ENCODE peak calls at places on chromosomes 13 and 19, in four cellular contexts. B, C, E and A are unnamed samples.
A peak's percentile ranks its signal among the peaks of the same experiment; 100 is the strongest.

GRCh38 chr13:101579291-101579802 is 126.9 kb downstream of the ITGBL1 start:
- DNase-seq in B (no peak), C (no peak), E (no peak), A (no peak)

GRCh38 chr13:80558074-80558473 is 217.1 kb upstream of the SPRY2 start:
- DNase-seq in B (no peak), C (no peak), E (no peak), A (no peak)

GRCh38 chr19:40217921-40218890 is at the start of gene TTC9B:
- DNase-seq in B (no peak), C (no peak), E (peak; percentile 44), A (no peak)

GRCh38 chr19:30349131-30349730 is 23.0 kb upstream of the ZNF536 start:
- DNase-seq in B (no peak), C (no peak), E (no peak), A (peak; percentile 52)

GRCh38 chr13:53010374-53011105 is 18.1 kb upstream of the OLFM4 start:
- DNase-seq in B (no peak), C (no peak), E (no peak), A (no peak)

GRCh38 chr19:18814063-18814462 is 17.7 kb upstream of the UPF1 start:
- DNase-seq in B (no peak), C (no peak), E (no peak), A (no peak)

GRCh38 chr19:12642506-12642905 is 24.0 kb downstream of the MAN2B1 start:
- DNase-seq in B (no peak), C (no peak), E (no peak), A (no peak)

GRCh38 chr19:23525265-23525862 is 130.1 kb upstream of the ZNF91 start:
- DNase-seq in B (no peak), C (no peak), E (no peak), A (no peak)

GRCh38 chr13:100356889-100357288 is 231.7 kb downstream of the GGACT start:
- DNase-seq in B (no peak), C (no peak), E (no peak), A (no peak)

GRCh38 chr13:76672422-76672821 is 213.8 kb downstream of the KCTD12 start:
- DNase-seq in B (no peak), C (no peak), E (no peak), A (no peak)

GRCh38 chr19:28377077-28377476 is 835.9 kb downstream of the UQCRFS1 start:
- DNase-seq in B (no peak), C (no peak), E (no peak), A (no peak)

GRCh38 chr19:6678690-6679109 is 8.7 kb upstream of the TNFSF14 start:
- DNase-seq in B (no peak), C (no peak), E (no peak), A (no peak)

GRCh38 chr13:21009036-21009435 is 52.4 kb downstream of the LATS2 start:
- DNase-seq in B (no peak), C (no peak), E (no peak), A (no peak)

GRCh38 chr19:51798958-51799310 is 4.0 kb downstream of the FPR3 start:
- DNase-seq in B (no peak), C (no peak), E (no peak), A (no peak)

GRCh38 chr13:76783798-76784197 is 102.4 kb downstream of the KCTD12 start:
- DNase-seq in B (no peak), C (no peak), E (no peak), A (no peak)

GRCh38 chr19:6260912-6261636 is 18.7 kb downstream of the MLLT1 start:
- DNase-seq in B (peak; percentile 44), C (no peak), E (peak; percentile 65), A (peak; percentile 43)

GRCh38 chr19:14375582-14376291 is 5.5 kb upstream of the ADGRE5 start:
- DNase-seq in B (peak; percentile 51), C (no peak), E (no peak), A (no peak)

GRCh38 chr19:49916839-49917733 is 11.9 kb upstream of the ATF5 start:
- DNase-seq in B (no peak), C (no peak), E (no peak), A (no peak)

GRCh38 chr13:102569488-102569887 is 27.3 kb upstream of the TPP2 start:
- DNase-seq in B (no peak), C (no peak), E (no peak), A (no peak)

GRCh38 chr19:41588497-41589209 is 12.7 kb downstream of the CEACAM21 start:
- DNase-seq in B (peak; percentile 28), C (no peak), E (no peak), A (no peak)

GRCh38 chr19:49282184-49282583 is 42.8 kb downstream of the SLC6A16 start:
- DNase-seq in B (no peak), C (no peak), E (no peak), A (no peak)

GRCh38 chr13:43838909-43839308 is 40.6 kb downstream of the CCDC122 start:
- DNase-seq in B (no peak), C (no peak), E (no peak), A (no peak)

GRCh38 chr13:28679628-28680027 is 20.7 kb downstream of the POMP start:
- DNase-seq in B (no peak), C (no peak), E (no peak), A (no peak)

GRCh38 chr13:71320452-71320851 is 546.6 kb downstream of the DACH1 start:
- DNase-seq in B (peak; percentile 2), C (no peak), E (peak; percentile 41), A (peak; percentile 20)

GRCh38 chr13:51044023-51044665 is 66.9 kb downstream of the C13orf42 start:
- DNase-seq in B (peak; percentile 7), C (no peak), E (no peak), A (no peak)

GRCh38 chr19:18479964-18480723 is 41.7 kb downstream of the ELL start:
- DNase-seq in B (no peak), C (no peak), E (no peak), A (no peak)

GRCh38 chr19:30369833-30370232 is 2.4 kb upstream of the ZNF536 start:
- DNase-seq in B (no peak), C (no peak), E (no peak), A (no peak)

GRCh38 chr13:50365683-50366391 is 350.6 kb downstream of the KCNRG start:
- DNase-seq in B (peak; percentile 56), C (no peak), E (no peak), A (no peak)

DNA sequence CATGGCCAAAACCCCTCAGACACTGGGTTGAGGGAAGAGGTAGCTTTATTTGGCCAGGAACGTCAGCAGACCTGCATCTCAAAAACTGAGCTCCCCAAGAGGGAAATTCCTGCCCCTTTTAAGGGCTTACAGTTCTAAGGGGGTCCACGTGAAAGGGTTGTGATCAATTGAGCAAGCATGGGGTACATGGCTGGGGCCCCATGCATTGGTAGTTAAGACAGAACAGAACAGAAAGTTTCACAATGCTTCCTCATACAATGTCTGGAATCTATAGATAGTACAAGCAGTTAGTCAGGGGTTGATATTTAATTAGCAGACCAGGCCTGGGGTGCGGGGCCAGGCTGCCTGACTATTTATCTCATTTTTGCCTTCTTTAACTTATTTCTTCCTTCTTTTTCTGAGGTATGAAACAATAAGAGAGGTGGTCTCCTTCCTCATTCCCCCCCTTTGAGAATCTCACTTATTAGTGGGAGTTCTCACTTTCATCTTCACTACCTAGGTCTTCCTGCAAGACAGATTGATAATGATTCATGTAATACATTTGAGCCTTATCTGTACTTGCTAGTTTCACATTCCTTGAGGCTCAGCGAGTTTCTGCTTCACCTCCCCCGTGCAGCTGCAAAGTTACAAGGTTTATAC is 84.8 kb downstream of the SLC25A15 start:
- DNase-seq in B (peak; percentile 13), C (no peak), E (no peak), A (no peak)
- H3K9me3 ChIP-seq in B (peaks cover 32% of the 10 kb centered on the region), C (peaks cover 23% of the 10 kb centered on the region), E (no peaks in the 10 kb centered on the region), A (no peaks in the 10 kb centered on the region)

GRCh38 chr19:58007285-58007684 is 4.7 kb upstream of the ZNF606 start:
- DNase-seq in B (peak; percentile 22), C (no peak), E (peak; percentile 20), A (no peak)

GRCh38 chr19:58010507-58010906 is 7.9 kb upstream of the ZNF606 start:
- DNase-seq in B (no peak), C (no peak), E (no peak), A (no peak)

GRCh38 chr19:58009301-58009665 is 6.7 kb upstream of the ZNF606 start:
- DNase-seq in B (no peak), C (no peak), E (no peak), A (no peak)

DNA sequence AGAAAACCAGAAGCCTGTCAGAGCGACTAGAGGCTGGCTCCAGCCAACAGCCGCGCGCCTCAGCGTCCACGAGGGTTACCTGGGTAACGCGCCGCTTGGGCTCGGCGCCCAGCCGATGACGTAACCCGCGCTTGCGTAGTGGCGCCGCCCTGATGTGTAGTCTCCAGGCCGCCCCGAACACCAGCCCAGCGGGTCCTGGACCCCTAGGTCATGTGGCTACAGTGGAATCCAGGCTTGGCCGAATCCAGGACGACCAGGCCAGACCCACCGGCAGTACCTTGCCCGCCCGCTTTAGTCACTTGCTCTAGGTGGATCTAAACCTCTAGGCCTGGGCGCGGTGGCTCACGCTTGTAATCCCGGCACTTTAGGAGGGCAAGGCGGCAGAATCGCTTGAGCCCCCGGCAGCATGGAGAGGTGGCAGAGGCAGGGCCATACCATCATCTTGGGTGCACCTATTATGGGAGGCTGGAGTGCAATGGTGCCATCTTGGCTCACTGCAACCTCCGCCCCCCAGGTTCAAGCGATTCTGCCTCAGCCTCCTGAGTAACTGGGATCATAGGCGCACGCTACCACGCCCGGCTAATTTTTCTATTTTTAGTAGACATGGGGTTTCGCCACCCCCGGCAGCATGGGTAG is 7.2 kb upstream of the ZNF606 start:
- DNase-seq in B (no peak), C (no peak), E (peak; percentile 96), A (peak; percentile 86)
- H3K4me3 ChIP-seq in B (no peak overlapping the region), C (no peak overlapping the region), E (peak overlapping the region; percentile 76), A (peak overlapping the region; percentile 32)

GRCh38 chr13:47592256-47592655 is 408.8 kb downstream of the SUCLA2 start:
- DNase-seq in B (no peak), C (no peak), E (no peak), A (no peak)
- H3K9me3 ChIP-seq in B (no peaks in the 10 kb centered on the region), C (no peaks in the 10 kb centered on the region), E (no peaks in the 10 kb centered on the region), A (no peaks in the 10 kb centered on the region)

GRCh38 chr19:45600340-45600885 is 1.6 kb downstream of the GPR4 start:
- DNase-seq in B (no peak), C (no peak), E (no peak), A (no peak)

GRCh38 chr19:45599286-45599685 is 2.7 kb downstream of the GPR4 start:
- DNase-seq in B (no peak), C (no peak), E (peak; percentile 35), A (no peak)

GRCh38 chr19:45598267-45599011 is 3.6 kb downstream of the GPR4 start:
- DNase-seq in B (peak; percentile 24), C (no peak), E (no peak), A (no peak)

GRCh38 chr19:45601524-45602522 is at the start of gene GPR4:
- DNase-seq in B (no peak), C (no peak), E (peak; percentile 34), A (no peak)

GRCh38 chr19:45601115-45601514 is 897 bp downstream of the GPR4 start:
- DNase-seq in B (no peak), C (no peak), E (no peak), A (no peak)
- H3K4me3 ChIP-seq in B (no peak overlapping the region), C (no peak overlapping the region), E (no peak overlapping the region), A (no peak overlapping the region)

DNA sequence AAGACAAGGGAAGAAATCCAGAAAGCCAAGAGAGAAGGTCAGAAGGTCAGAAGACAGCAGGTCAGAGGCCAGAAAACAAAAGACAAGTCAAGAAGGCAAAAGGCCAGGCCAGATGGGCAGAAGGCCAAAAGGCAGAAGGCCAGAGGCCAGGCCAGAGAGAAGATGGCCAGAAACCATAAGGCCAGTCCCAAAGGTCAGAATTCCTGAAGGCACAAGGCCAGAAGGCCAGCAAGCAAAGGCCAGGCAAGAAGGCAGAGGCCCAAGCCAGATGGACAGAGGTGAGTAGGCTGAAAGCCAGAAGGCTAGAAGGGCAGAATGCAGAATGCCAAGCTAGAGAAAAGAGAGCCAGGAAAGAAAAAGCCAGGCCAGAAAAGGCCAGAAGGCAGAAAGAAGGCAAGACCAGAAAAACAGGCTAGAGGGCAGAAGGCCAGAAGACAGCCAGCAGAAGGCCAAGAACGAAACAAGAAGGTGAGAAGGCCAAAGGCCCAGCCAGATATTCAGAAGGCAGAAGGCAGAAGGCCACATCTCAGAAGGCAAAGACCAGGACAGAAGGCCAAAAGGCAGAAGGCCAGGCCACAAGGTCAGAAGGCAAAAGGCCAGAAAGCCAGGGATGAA is 186.3 kb downstream of the TUBA3C start:
- DNase-seq in B (no peak), C (no peak), E (no peak), A (no peak)
- H3K9me3 ChIP-seq in B (peaks cover 3% of the 10 kb centered on the region), C (peaks cover 21% of the 10 kb centered on the region), E (no peaks in the 10 kb centered on the region), A (peaks cover 48% of the 10 kb centered on the region)